ENCODE peak calls at places on chromosomes 3 and 15, in eight cellular contexts. L, E, J, R, V, Y, B and F are unnamed samples. For H3K4me1, the result is how much of the 10 kb centered on the place peaks cover.

GRCh38 chr3:28317438-28318022 is 31.0 kb upstream of the ZCWPW2 start:
- DNase-seq in L (no peak), E (peak), J (no peak), R (peak), V (no peak), Y (no peak), B (peak), F (no peak)

GRCh38 chr3:49006591-49007067 is 562 bp upstream of the WDR6 start:
- DNase-seq in L (peak), E (peak), J (peak), R (no peak), V (no peak), Y (peak), B (peak), F (no peak)

GRCh38 chr3:66506154-66506553 is 5.3 kb upstream of the LRIG1 start:
- DNase-seq in L (no peak), E (no peak), J (no peak), R (no peak), V (no peak), Y (no peak), B (no peak), F (no peak)

GRCh38 chr3:6994081-6994668 is 133.3 kb downstream of the GRM7 start:
- DNase-seq in L (no peak), E (no peak), J (no peak), R (peak), V (no peak), Y (no peak), B (no peak), F (no peak)

GRCh38 chr3:128317698-128318231 is 148.9 kb downstream of the DNAJB8 start:
- DNase-seq in L (no peak), E (peak), J (no peak), R (no peak), V (no peak), Y (peak), B (peak), F (no peak)

GRCh38 chr3:9384141-9384828 is 13.1 kb upstream of the SETD5 start:
- DNase-seq in L (no peak), E (no peak), J (no peak), R (no peak), V (no peak), Y (no peak), B (no peak), F (no peak)

GRCh38 chr3:13634151-13634550 is 85.2 kb downstream of the FBLN2 start:
- DNase-seq in L (no peak), E (no peak), J (no peak), R (no peak), V (no peak), Y (no peak), B (no peak), F (no peak)

GRCh38 chr3:150703756-150704344 is at the start of gene ERICH6:
- DNase-seq in L (peak), E (peak), J (peak), R (peak), V (peak), Y (peak), B (peak), F (peak)

GRCh38 chr3:169687603-169688002 is 24.1 kb upstream of the MECOM start:
- DNase-seq in L (no peak), E (no peak), J (no peak), R (no peak), V (no peak), Y (no peak), B (no peak), F (no peak)

GRCh38 chr15:74964794-74965193 is 8.2 kb upstream of the RPP25 start:
- DNase-seq in L (no peak), E (no peak), J (no peak), R (no peak), V (no peak), Y (no peak), B (no peak), F (no peak)

GRCh38 chr3:165642761-165643432 is 194.3 kb downstream of the BCHE start:
- DNase-seq in L (no peak), E (no peak), J (no peak), R (no peak), V (no peak), Y (no peak), B (peak), F (peak)

GRCh38 chr3:149475451-149476060 is 1.1 kb downstream of the TM4SF4 start:
- DNase-seq in L (no peak), E (no peak), J (no peak), R (no peak), V (no peak), Y (no peak), B (no peak), F (no peak)

GRCh38 chr3:45026038-45026437 is at the start of gene CLEC3B:
- DNase-seq in L (no peak), E (peak), J (peak), R (no peak), V (peak), Y (peak), B (no peak), F (peak)

GRCh38 chr15:100095896-100096600 is 245.7 kb downstream of the ADAMTS17 start:
- DNase-seq in L (no peak), E (no peak), J (no peak), R (no peak), V (no peak), Y (no peak), B (no peak), F (no peak)

GRCh38 chr3:66405701-66406091 is 95.1 kb downstream of the LRIG1 start:
- DNase-seq in L (no peak), E (no peak), J (no peak), R (no peak), V (no peak), Y (no peak), B (no peak), F (peak)

GRCh38 chr3:37887824-37888223 is 26.1 kb downstream of the CTDSPL start:
- DNase-seq in L (no peak), E (no peak), J (no peak), R (no peak), V (no peak), Y (no peak), B (no peak), F (no peak)

GRCh38 chr3:79148786-79149185 is 619.0 kb downstream of the ROBO1 start:
- DNase-seq in L (no peak), E (no peak), J (no peak), R (no peak), V (no peak), Y (no peak), B (no peak), F (no peak)

GRCh38 chr15:87777054-87777498 is 479.5 kb downstream of the NTRK3 start:
- DNase-seq in L (no peak), E (no peak), J (peak), R (no peak), V (no peak), Y (no peak), B (no peak), F (no peak)

GRCh38 chr15:34603095-34603494 is 19.6 kb upstream of the GOLGA8B start:
- DNase-seq in L (no peak), E (no peak), J (no peak), R (no peak), V (no peak), Y (no peak), B (no peak), F (no peak)

GRCh38 chr3:10438902-10439610 is 66.3 kb downstream of the ATP2B2 start:
- DNase-seq in L (no peak), E (no peak), J (no peak), R (no peak), V (no peak), Y (no peak), B (no peak), F (no peak)

GRCh38 chr3:160822931-160823330 is 66.9 kb downstream of the PPM1L start:
- DNase-seq in L (no peak), E (no peak), J (no peak), R (no peak), V (no peak), Y (no peak), B (no peak), F (no peak)

GRCh38 chr3:9732080-9732752 is 681 bp downstream of the BRPF1 start:
- DNase-seq in L (no peak), E (peak), J (peak), R (peak), V (peak), Y (peak), B (no peak), F (peak)

GRCh38 chr3:106528932-106529331 is 660.1 kb upstream of the CBLB start:
- DNase-seq in L (no peak), E (no peak), J (no peak), R (no peak), V (no peak), Y (no peak), B (no peak), F (no peak)

GRCh38 chr3:64160000-64160690 is 65.1 kb downstream of the PRICKLE2 start:
- DNase-seq in L (no peak), E (no peak), J (peak), R (no peak), V (no peak), Y (no peak), B (no peak), F (no peak)

GRCh38 chr3:129404130-129404529 is 24.3 kb downstream of the EFCAB12 start:
- DNase-seq in L (no peak), E (no peak), J (no peak), R (no peak), V (no peak), Y (no peak), B (no peak), F (no peak)

GRCh38 chr3:155714295-155714718 is 30.6 kb downstream of the PLCH1 start:
- DNase-seq in L (no peak), E (no peak), J (no peak), R (no peak), V (no peak), Y (no peak), B (no peak), F (no peak)

GRCh38 chr3:108664266-108664665 is 74.7 kb downstream of the DZIP3 start:
- DNase-seq in L (no peak), E (no peak), J (no peak), R (no peak), V (no peak), Y (no peak), B (no peak), F (no peak)

GRCh38 chr3:69306239-69307185 is 79.4 kb downstream of the FRMD4B start:
- DNase-seq in L (peak), E (peak), J (peak), R (peak), V (peak), Y (peak), B (peak), F (peak)

GRCh38 chr15:79846539-79846938 is 50.3 kb downstream of the MTHFS start:
- DNase-seq in L (no peak), E (no peak), J (no peak), R (no peak), V (no peak), Y (no peak), B (no peak), F (no peak)

GRCh38 chr15:90402230-90402629 is 14.2 kb downstream of the IQGAP1 start:
- DNase-seq in L (no peak), E (no peak), J (peak), R (no peak), V (no peak), Y (no peak), B (no peak), F (no peak)

GRCh38 chr15:94674251-94674650 is 442.9 kb downstream of the MCTP2 start:
- DNase-seq in L (peak), E (peak), J (no peak), R (no peak), V (no peak), Y (no peak), B (no peak), F (no peak)

GRCh38 chr15:65032823-65033537 is 3.5 kb upstream of the MTFMT start:
- DNase-seq in L (no peak), E (peak), J (peak), R (peak), V (peak), Y (peak), B (peak), F (peak)

GRCh38 chr15:65309882-65310418 is 5.5 kb downstream of the RNU5B-1 start:
- DNase-seq in L (no peak), E (no peak), J (no peak), R (no peak), V (peak), Y (no peak), B (no peak), F (no peak)

GRCh38 chr3:141393151-141394076 is 25.1 kb downstream of the ZBTB38 start:
- DNase-seq in L (peak), E (peak), J (no peak), R (no peak), V (no peak), Y (no peak), B (no peak), F (no peak)
- H3K27ac ChIP-seq in L (no peak), E (peak), J (peak), R (no peak), V (peak), Y (peak), B (no peak), F (peak)

GRCh38 chr15:69562097-69562496 is 109.5 kb downstream of the RPLP1 start:
- DNase-seq in L (no peak), E (no peak), J (no peak), R (no peak), V (no peak), Y (no peak), B (no peak), F (no peak)

GRCh38 chr15:69558138-69558409 is 105.5 kb downstream of the RPLP1 start:
- DNase-seq in L (no peak), E (no peak), J (no peak), R (no peak), V (no peak), Y (no peak), B (no peak), F (no peak)

GRCh38 chr15:69557340-69558137 is 104.9 kb downstream of the RPLP1 start:
- DNase-seq in L (no peak), E (no peak), J (peak), R (no peak), V (no peak), Y (no peak), B (no peak), F (peak)

GRCh38 chr15:69561071-69561784 is 108.6 kb downstream of the RPLP1 start:
- DNase-seq in L (no peak), E (no peak), J (no peak), R (no peak), V (no peak), Y (no peak), B (peak), F (no peak)

DNA sequence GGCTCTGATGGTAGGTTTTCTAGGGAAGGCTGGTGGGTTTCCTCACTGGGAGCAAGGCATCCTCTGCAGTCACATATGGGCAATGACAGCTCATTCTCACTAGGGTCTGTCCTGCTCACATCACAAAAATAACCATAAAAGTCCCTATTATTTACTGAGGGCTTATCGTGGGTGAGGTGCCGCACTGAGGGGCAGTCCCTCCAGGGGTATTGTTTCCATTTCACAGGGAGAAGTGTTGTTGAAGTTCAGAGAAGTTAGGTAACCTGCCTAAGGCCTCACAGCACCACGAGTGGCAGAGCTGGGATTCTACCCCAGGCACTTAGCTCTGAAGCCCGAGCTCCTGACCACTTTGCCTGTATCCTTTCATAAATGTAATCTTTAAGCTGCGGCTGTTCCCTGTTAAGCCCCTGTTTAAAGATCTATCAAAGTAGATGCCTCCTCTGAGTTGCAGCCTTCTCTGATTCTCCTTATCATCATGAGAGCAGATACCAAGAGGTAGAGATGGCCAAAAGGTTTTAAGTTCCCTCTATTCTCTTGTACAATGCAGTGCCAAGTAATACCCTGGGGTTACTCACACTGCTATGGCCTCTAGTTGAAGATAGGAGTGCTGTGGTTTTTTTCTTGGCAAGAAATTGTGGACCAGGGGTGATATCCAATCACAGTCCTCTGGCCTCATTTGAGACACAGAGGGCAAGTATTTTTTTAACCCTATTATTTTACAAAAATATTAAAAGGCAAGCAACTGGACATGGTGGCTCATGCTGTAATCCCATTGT is 107.0 kb downstream of the RPLP1 start:
- DNase-seq in L (no peak), E (no peak), J (no peak), R (no peak), V (no peak), Y (no peak), B (no peak), F (no peak)
- TF ChIP-seq CTCF in L (no peak), E (no peak), J (no peak), R (no peak), V (no peak), Y (no peak), B (no peak), F (no peak)

DNA sequence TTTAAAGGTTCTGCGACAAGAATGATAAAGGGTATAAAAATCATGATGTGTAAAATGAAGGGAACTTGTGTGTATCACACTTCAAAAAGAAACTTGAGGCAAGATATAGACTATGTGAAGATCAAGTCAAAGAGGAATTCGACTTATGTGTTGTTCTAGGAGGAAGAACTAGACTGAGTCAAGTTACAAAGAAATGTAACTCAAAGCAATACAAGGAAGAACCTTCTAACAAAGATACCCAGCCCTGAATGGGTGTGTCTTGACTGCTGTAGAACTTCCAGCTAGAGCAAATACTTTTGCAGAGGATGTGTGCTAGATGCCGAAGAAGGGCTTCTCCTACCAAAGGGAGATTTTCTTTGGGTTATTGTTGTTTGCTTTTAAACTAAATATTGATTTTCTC is 2.4 kb downstream of the SLC49A4 start:
- DNase-seq in L (no peak), E (no peak), J (no peak), R (no peak), V (no peak), Y (no peak), B (no peak), F (no peak)
- H3K4me1 ChIP-seq in L (under half), E (under half), J (under half), R (under half), V (under half), Y (under half), B (under half), F (under half)

GRCh38 chr3:100932491-100932890 is 60.7 kb downstream of the ABI3BP start:
- DNase-seq in L (no peak), E (no peak), J (no peak), R (no peak), V (no peak), Y (no peak), B (no peak), F (no peak)

GRCh38 chr3:100927775-100928174 is 65.4 kb downstream of the ABI3BP start:
- DNase-seq in L (no peak), E (no peak), J (no peak), R (no peak), V (no peak), Y (no peak), B (no peak), F (no peak)

DNA sequence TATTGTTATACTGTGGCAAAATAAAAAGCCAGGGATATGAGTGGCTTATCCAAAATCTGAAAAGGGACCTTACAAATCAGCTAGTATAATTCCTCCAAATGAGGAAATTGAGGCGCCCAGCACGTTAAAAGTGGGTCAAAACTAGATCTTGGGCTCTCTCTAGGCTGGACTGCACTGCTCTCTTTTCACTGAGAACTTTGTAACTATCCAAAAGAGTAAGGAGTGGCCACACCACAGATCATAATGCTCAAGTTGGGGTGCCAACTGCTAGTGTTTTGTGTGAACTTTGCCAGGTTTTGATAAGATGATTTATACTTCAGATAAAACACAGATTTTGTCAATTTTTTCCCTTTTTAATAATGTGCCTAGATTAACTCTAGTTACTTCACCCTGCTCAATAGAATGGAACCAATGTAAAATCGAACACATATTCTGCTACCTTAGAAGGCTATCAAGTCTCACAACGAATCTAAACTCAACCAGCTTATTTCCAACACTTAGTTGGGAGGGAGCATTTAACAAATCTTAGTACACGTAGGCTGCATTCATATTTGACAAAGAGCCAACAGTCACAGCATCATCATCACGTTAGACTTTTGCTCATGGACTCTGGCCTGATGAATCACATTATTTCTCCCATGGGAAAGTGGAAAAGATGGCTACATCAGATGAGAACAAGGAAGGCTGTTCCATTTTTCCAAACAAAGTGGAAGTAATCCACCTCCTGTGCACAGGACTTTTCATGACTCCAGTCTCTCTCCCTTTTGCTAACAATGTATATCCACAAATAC is 64.4 kb downstream of the ABI3BP start:
- DNase-seq in L (no peak), E (no peak), J (no peak), R (no peak), V (no peak), Y (no peak), B (no peak), F (no peak)
- H3K27ac ChIP-seq in L (no peak), E (no peak), J (peak), R (no peak), V (no peak), Y (no peak), B (no peak), F (peak)

GRCh38 chr15:73683624-73684536 is at the start of gene CD276:
- DNase-seq in L (peak), E (peak), J (peak), R (no peak), V (peak), Y (peak), B (peak), F (peak)
- TF ChIP-seq CTCF in L (no peak), E (no peak), J (peak), R (no peak), V (peak), Y (peak), B (no peak), F (peak)

DNA sequence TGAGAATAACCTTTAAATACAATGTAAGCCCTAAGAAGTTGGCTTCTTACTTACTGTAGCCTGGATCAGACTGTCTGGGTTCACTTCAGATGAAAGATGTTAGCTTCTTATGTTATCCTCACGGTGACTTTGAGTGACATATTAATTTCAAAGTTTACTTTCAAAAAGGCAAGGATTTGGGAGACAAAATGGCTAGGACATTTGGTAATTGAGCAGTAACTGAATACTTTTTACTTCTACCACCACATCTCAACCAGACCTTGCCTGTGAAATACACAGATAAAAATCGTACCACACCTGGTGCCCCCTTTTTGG is 36.0 kb upstream of the BNIP2 start:
- DNase-seq in L (no peak), E (no peak), J (no peak), R (no peak), V (no peak), Y (no peak), B (no peak), F (no peak)
- H3K4me1 ChIP-seq in L (under half), E (under half), J (under half), R (under half), V (under half), Y (under half), B (under half), F (under half)

GRCh38 chr15:91696981-91697380 is 156.5 kb upstream of the SLCO3A1 start:
- DNase-seq in L (no peak), E (no peak), J (no peak), R (no peak), V (no peak), Y (no peak), B (no peak), F (no peak)

GRCh38 chr15:91692596-91692995 is 160.9 kb upstream of the SLCO3A1 start:
- DNase-seq in L (no peak), E (no peak), J (no peak), R (no peak), V (no peak), Y (no peak), B (no peak), F (no peak)

GRCh38 chr15:91689377-91689776 is 164.1 kb upstream of the SLCO3A1 start:
- DNase-seq in L (no peak), E (no peak), J (no peak), R (no peak), V (no peak), Y (no peak), B (no peak), F (no peak)

GRCh38 chr15:91694131-91694828 is 159.2 kb upstream of the SLCO3A1 start:
- DNase-seq in L (no peak), E (no peak), J (peak), R (no peak), V (no peak), Y (no peak), B (no peak), F (peak)

GRCh38 chr15:91694829-91695205 is 158.7 kb upstream of the SLCO3A1 start:
- DNase-seq in L (peak), E (peak), J (peak), R (no peak), V (no peak), Y (no peak), B (no peak), F (no peak)
- H3K27ac ChIP-seq in L (no peak), E (no peak), J (peak), R (no peak), V (peak), Y (peak), B (peak), F (peak)